ENCODE peak calls at places on chromosomes 1 and 21, in eight cellular contexts. U is left ventricle myocardium inferior; D is heart left ventricle; F is CD4-positive, CD25-positive, alpha-beta regulatory T cell; E is heart right ventricle; O is gastrocnemius medialis; T is AG04450; K is left lung. A is an unnamed sample.
A peak's percentile ranks its signal among the peaks of the same experiment; 100 is the strongest.

GRCh38 chr21:20661221-20661620 is 337.0 kb upstream of the NCAM2 start:
- DNase-seq in T (no peak), K (no peak), D (no peak), O (no peak), E (no peak), U (no peak), F (no peak), A (no peak)

GRCh38 chr1:217660353-217661062 is 29.4 kb downstream of the SPATA17 start:
- DNase-seq in O (no peak), D (no peak), T (peak; percentile 70), K (no peak), F (no peak), E (no peak), U (no peak), A (no peak)

GRCh38 chr1:206925116-206925736 is 3.5 kb upstream of the FCMR start:
- DNase-seq in E (no peak), D (no peak), T (no peak), U (no peak), O (no peak), K (no peak), F (peak; percentile 57), A (no peak)

GRCh38 chr1:190168116-190168515 is 309.5 kb downstream of the BRINP3 start:
- DNase-seq in D (no peak), E (no peak), U (no peak), T (peak; percentile 53), K (no peak), F (no peak), O (no peak), A (no peak)

GRCh38 chr1:72891976-72892375 is 609.6 kb upstream of the NEGR1 start:
- DNase-seq in T (no peak), O (no peak), F (no peak), K (no peak), E (no peak), D (no peak), U (no peak), A (no peak)

GRCh38 chr21:46219591-46220239 is 8.9 kb downstream of the LSS start:
- DNase-seq in F (no peak), D (no peak), U (peak; percentile 58), O (no peak), E (no peak), K (peak; percentile 77), T (no peak), A (no peak)

GRCh38 chr1:160834945-160835565 is 27.6 kb downstream of the CD244 start:
- DNase-seq in K (no peak), E (peak; percentile 17), O (no peak), U (no peak), F (peak; percentile 61), D (no peak), T (peak; percentile 2), A (no peak)

GRCh38 chr1:201299968-201300367 is 16.7 kb downstream of the PKP1 start:
- DNase-seq in K (no peak), O (peak; percentile 26), D (peak; percentile 32), F (no peak), T (no peak), U (peak; percentile 37), E (peak; percentile 28), A (no peak)

GRCh38 chr21:45983981-45984551 is 2.5 kb downstream of the COL6A1 start:
- DNase-seq in F (no peak), K (peak; percentile 77), U (peak; percentile 68), E (no peak), O (peak; percentile 70), D (peak; percentile 26), T (no peak), A (no peak)

GRCh38 chr1:84724128-84724860 is 34.0 kb upstream of the SSX2IP start:
- DNase-seq in T (no peak), O (no peak), E (no peak), K (peak; percentile 34), D (no peak), U (no peak), F (peak; percentile 8), A (no peak)

GRCh38 chr1:18217398-18218043 is 109.9 kb downstream of the IGSF21 start:
- DNase-seq in F (no peak), D (no peak), U (no peak), O (no peak), K (no peak), E (no peak), T (no peak), A (no peak)

GRCh38 chr1:40416709-40417108 is 33.6 kb upstream of the ZFP69B start:
- DNase-seq in U (no peak), O (no peak), K (no peak), T (no peak), F (no peak), D (no peak), E (no peak), A (no peak)

GRCh38 chr21:44462090-44462833 is 7.0 kb downstream of the LRRC3 start:
- DNase-seq in F (no peak), K (peak; percentile 59), T (no peak), D (no peak), U (no peak), E (no peak), O (no peak), A (no peak)

GRCh38 chr1:47433453-47434050 is 4.3 kb upstream of the FOXD2 start:
- DNase-seq in O (no peak), E (no peak), D (no peak), T (no peak), F (no peak), U (no peak), K (no peak), A (no peak)

DNA sequence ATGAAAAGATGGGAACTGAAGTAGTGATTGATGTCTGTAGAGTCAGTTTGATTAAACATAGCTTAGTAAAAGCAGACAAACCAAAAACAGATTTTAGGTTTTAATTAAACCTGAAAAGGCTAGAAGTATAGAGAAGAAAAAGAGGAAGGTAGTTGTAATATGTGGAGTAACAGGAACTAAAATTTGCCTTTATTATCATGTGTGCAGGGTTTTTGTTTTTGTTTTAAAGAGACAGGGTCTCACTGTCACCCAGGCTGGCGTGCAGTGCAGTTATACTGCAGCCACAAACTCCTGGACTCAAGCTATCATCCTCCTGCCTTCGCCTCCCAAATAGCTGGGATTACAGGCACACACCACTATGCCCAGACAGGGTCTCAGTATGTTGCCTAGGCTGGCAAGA is 6.0 kb downstream of the TOR1AIP1 start:
- DNase-seq in U (no peak), D (no peak), T (no peak), F (no peak), E (no peak), O (no peak), K (no peak), A (no peak)
- H3K27ac ChIP-seq in U (no peak overlapping the region), D (no peak overlapping the region), T (no peak overlapping the region), F (no peak overlapping the region), E (no peak overlapping the region), O (no peak overlapping the region), K (no peak overlapping the region), A (no peak overlapping the region)

GRCh38 chr1:117059334-117059677 is 820 bp upstream of the TTF2 start:
- DNase-seq in E (peak; percentile 14), U (no peak), O (peak; percentile 31), D (no peak), T (no peak), K (peak; percentile 87), F (peak; percentile 65), A (no peak)
- H3K27ac ChIP-seq in E (no peak overlapping the region), U (no peak overlapping the region), O (peak overlapping the region; percentile 59), D (peak overlapping the region; percentile 51), T (no peak overlapping the region), K (no peak overlapping the region), F (peak overlapping the region; percentile 93), A (no peak overlapping the region)

GRCh38 chr1:36187800-36188593 is 32.0 kb downstream of the MAP7D1 start:
- DNase-seq in K (peak; percentile 86), T (peak; percentile 80), E (peak; percentile 90), O (peak; percentile 94), F (peak; percentile 83), U (peak; percentile 82), D (peak; percentile 87), A (peak; percentile 83)
- H3K27ac ChIP-seq in K (peak overlapping the region; percentile 79), T (peak overlapping the region; percentile 87), E (peak overlapping the region; percentile 83), O (peak overlapping the region; percentile 86), F (peak overlapping the region; percentile 30), U (peak overlapping the region; percentile 84), D (peak overlapping the region; percentile 81), A (peak overlapping the region; percentile 72)

GRCh38 chr1:5877683-5878530 is 114.3 kb downstream of the NPHP4 start:
- DNase-seq in O (no peak), K (peak; percentile 53), F (no peak), E (no peak), D (no peak), T (no peak), U (no peak), A (no peak)

GRCh38 chr1:5875345-5875910 is 116.8 kb downstream of the NPHP4 start:
- DNase-seq in E (no peak), D (no peak), U (no peak), K (peak; percentile 53), T (no peak), F (no peak), O (no peak), A (no peak)

GRCh38 chr1:5874416-5875110 is 117.7 kb downstream of the NPHP4 start:
- DNase-seq in F (no peak), K (peak; percentile 69), T (no peak), O (no peak), E (no peak), U (no peak), D (no peak), A (no peak)

GRCh38 chr1:5877001-5877400 is 115.2 kb downstream of the NPHP4 start:
- DNase-seq in F (no peak), T (no peak), D (no peak), O (no peak), E (no peak), U (no peak), K (peak; percentile 57), A (no peak)

GRCh38 chr1:5876251-5876650 is 116.0 kb downstream of the NPHP4 start:
- DNase-seq in D (no peak), E (no peak), T (no peak), O (no peak), K (peak; percentile 45), U (no peak), F (no peak), A (no peak)
- H3K27ac ChIP-seq in D (no peak overlapping the region), E (no peak overlapping the region), T (no peak overlapping the region), O (no peak overlapping the region), K (no peak overlapping the region), U (no peak overlapping the region), F (no peak overlapping the region), A (no peak overlapping the region)

DNA sequence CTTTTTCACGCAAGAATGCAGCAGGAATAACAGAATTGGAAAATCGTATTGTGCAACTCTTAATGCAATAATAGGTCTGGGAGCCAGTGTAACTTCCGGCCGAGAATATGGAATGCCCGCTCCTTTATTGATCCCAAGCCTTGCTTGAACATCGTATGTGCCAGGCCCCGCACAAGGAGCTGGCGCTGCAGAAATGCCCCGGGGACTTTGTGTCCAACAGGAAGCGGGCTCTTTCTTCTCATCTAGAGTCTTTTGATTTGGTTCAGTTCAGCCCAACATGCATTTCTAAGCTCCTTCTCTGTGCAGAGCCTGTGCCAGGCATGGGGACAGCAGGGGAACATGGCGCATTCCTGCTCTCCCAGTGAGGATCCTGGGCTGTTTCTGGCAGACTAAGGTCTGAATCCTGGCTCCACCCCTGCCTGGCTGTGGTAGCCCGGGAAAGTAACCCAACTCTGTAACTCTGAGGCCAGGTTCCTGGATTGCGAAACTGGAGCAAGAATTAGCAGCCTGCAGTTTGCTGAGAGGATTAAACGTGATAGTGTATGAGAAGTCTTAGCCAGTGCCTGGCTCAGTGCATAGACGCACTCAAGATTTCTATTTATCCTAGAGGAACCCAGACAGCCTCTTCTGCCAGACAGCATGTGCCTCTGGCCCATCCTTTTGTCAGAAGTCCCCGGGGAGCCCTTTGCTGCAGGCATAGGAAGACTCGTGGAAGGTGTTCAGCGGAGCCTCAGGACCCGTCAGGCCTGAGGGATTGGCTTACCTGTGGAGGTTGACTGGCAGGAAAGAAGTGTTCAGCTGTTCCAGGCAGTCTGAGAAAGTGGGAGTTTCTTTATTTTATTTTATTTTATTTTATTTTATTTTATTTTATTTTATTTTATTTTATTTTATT is 994 bp upstream of the CDCP2 start:
- DNase-seq in T (peak; percentile 21), U (peak; percentile 47), E (no peak), D (no peak), F (no peak), K (no peak), O (peak; percentile 88), A (no peak)
- H3K27ac ChIP-seq in T (peak overlapping the region; percentile 39), U (peak overlapping the region; percentile 7), E (no peak overlapping the region), D (no peak overlapping the region), F (no peak overlapping the region), K (no peak overlapping the region), O (peak overlapping the region; percentile 61), A (no peak overlapping the region)